ENCODE peak calls at places on chromosomes 11 and 22, in five cellular contexts. C is SW 1271, T is AG10803, L is spleen, W is IMR-90. Z is an unnamed sample.

GRCh38 chr11:73478737-73479347 is 102.6 kb downstream of the RELT start:
- DNase-seq in L (no peak), T (peak), C (no peak), W (peak), Z (peak)

GRCh38 chr22:25746012-25746373 is 4.0 kb downstream of the MYO18B start:
- DNase-seq in L (no peak), W (peak), T (peak), C (no peak), Z (no peak)

GRCh38 chr11:69444381-69445130 is 36.9 kb upstream of the LINC01488 start:
- DNase-seq in C (no peak), L (peak), T (peak), W (peak), Z (peak)

GRCh38 chr11:82701847-82702520 is 31.7 kb downstream of the FAM181B start:
- DNase-seq in C (no peak), W (peak), T (peak), L (no peak), Z (no peak)

GRCh38 chr11:122796128-122796717 is 42.1 kb upstream of the CRTAM start:
- DNase-seq in L (peak), T (peak), C (no peak), W (peak), Z (no peak)

GRCh38 chr11:61110255-61111059 is 8.2 kb downstream of the CD5 start:
- DNase-seq in L (no peak), W (no peak), C (no peak), T (no peak), Z (no peak)

GRCh38 chr11:6648505-6648904 is 7.1 kb downstream of the DCHS1 start:
- DNase-seq in C (no peak), L (no peak), W (no peak), T (no peak), Z (no peak)

GRCh38 chr11:10454902-10455631 is at the start of gene AMPD3:
- DNase-seq in W (peak), C (no peak), L (peak), T (peak), Z (peak)

GRCh38 chr11:98732947-98733346 is 287.8 kb upstream of the CNTN5 start:
- DNase-seq in L (no peak), C (no peak), W (no peak), T (no peak), Z (no peak)

GRCh38 chr11:8381343-8381742 is 117.7 kb upstream of the LMO1 start:
- DNase-seq in C (no peak), W (no peak), T (no peak), L (no peak), Z (no peak)

GRCh38 chr11:63212742-63213141 is 30.7 kb downstream of the SLC22A25 start:
- DNase-seq in W (no peak), L (no peak), T (peak), C (no peak), Z (no peak)

GRCh38 chr22:26235792-26236191 is 66.5 kb downstream of the SEZ6L start:
- DNase-seq in T (no peak), W (no peak), L (no peak), C (no peak), Z (no peak)

Z was measured in PC-9.